ENCODE peak calls at places on chromosomes 16 and 17, in five cellular contexts. One of them, this sample, is unnamed. For H3K4me1 and H3K9me3, the result is how much of the 10 kb centered on the place peaks cover.

GRCh38 chr17:75876938-75877751 is 1.2 kb downstream of the TRIM47 start:
- DNase-seq in suprapubic skin: peak
- DNase-seq in spleen: peak
- DNase-seq in H1: no peak
- DNase-seq in testis: peak
- DNase-seq in this sample: peak

GRCh38 chr16:48082516-48082915 is 73.3 kb downstream of the ABCC12 start:
- DNase-seq in suprapubic skin: no peak
- DNase-seq in spleen: no peak
- DNase-seq in H1: no peak
- DNase-seq in testis: no peak
- DNase-seq in this sample: no peak

GRCh38 chr16:73053379-73054130 is 5.6 kb upstream of the ZFHX3 start:
- DNase-seq in suprapubic skin: no peak
- DNase-seq in spleen: no peak
- DNase-seq in H1: no peak
- DNase-seq in testis: no peak
- DNase-seq in this sample: no peak

GRCh38 chr17:6508519-6509294 is 47.6 kb downstream of the PITPNM3 start:
- DNase-seq in suprapubic skin: peak
- DNase-seq in spleen: no peak
- DNase-seq in H1: no peak
- DNase-seq in testis: no peak
- DNase-seq in this sample: no peak

GRCh38 chr16:80197790-80198201 is 343.0 kb upstream of the DYNLRB2 start:
- DNase-seq in suprapubic skin: no peak
- DNase-seq in spleen: no peak
- DNase-seq in H1: no peak
- DNase-seq in testis: no peak
- DNase-seq in this sample: no peak

GRCh38 chr17:78523939-78524655 is 53.1 kb downstream of the DNAH17 start:
- DNase-seq in suprapubic skin: no peak
- DNase-seq in spleen: peak
- DNase-seq in H1: no peak
- DNase-seq in testis: no peak
- DNase-seq in this sample: no peak

GRCh38 chr17:21288581-21289017 is 4.1 kb downstream of the MAP2K3 start:
- DNase-seq in suprapubic skin: no peak
- DNase-seq in spleen: no peak
- DNase-seq in H1: no peak
- DNase-seq in testis: no peak
- DNase-seq in this sample: no peak

GRCh38 chr17:82977586-82977985 is 101.8 kb upstream of the METRNL start:
- DNase-seq in suprapubic skin: no peak
- DNase-seq in spleen: no peak
- DNase-seq in H1: no peak
- DNase-seq in testis: no peak
- DNase-seq in this sample: no peak

GRCh38 chr17:43787728-43788127 is 7.5 kb downstream of the CFAP97D1 start:
- DNase-seq in suprapubic skin: no peak
- DNase-seq in spleen: no peak
- DNase-seq in H1: no peak
- DNase-seq in testis: no peak
- DNase-seq in this sample: no peak

GRCh38 chr17:67139784-67140665 is 95.7 kb downstream of the CACNG1 start:
- DNase-seq in suprapubic skin: no peak
- DNase-seq in spleen: no peak
- DNase-seq in H1: no peak
- DNase-seq in testis: peak
- DNase-seq in this sample: no peak

GRCh38 chr17:61647044-61647443 is 56.0 kb upstream of the NACA2 start:
- DNase-seq in suprapubic skin: no peak
- DNase-seq in spleen: no peak
- DNase-seq in H1: no peak
- DNase-seq in testis: no peak
- DNase-seq in this sample: no peak

GRCh38 chr17:20966869-20967268 is 75.9 kb downstream of the USP22 start:
- DNase-seq in suprapubic skin: no peak
- DNase-seq in spleen: no peak
- DNase-seq in H1: no peak
- DNase-seq in testis: no peak
- DNase-seq in this sample: no peak

GRCh38 chr17:42345396-42346078 is 42.7 kb downstream of the STAT3 start:
- DNase-seq in suprapubic skin: no peak
- DNase-seq in spleen: no peak
- DNase-seq in H1: no peak
- DNase-seq in testis: no peak
- DNase-seq in this sample: no peak

GRCh38 chr17:36721560-36722120 is 120.3 kb downstream of the MRM1 start:
- DNase-seq in suprapubic skin: no peak
- DNase-seq in spleen: no peak
- DNase-seq in H1: no peak
- DNase-seq in testis: no peak
- DNase-seq in this sample: no peak

GRCh38 chr16:11665071-11665491 is 3.2 kb upstream of the SNN start:
- DNase-seq in suprapubic skin: no peak
- DNase-seq in spleen: peak
- DNase-seq in H1: no peak
- DNase-seq in testis: no peak
- DNase-seq in this sample: no peak

GRCh38 chr16:67961551-67961957 is 6.9 kb downstream of the SLC12A4 start:
- DNase-seq in suprapubic skin: no peak
- DNase-seq in spleen: no peak
- DNase-seq in H1: no peak
- DNase-seq in testis: no peak
- DNase-seq in this sample: no peak

GRCh38 chr17:57271821-57272220 is 15.5 kb downstream of the MSI2 start:
- DNase-seq in suprapubic skin: peak
- DNase-seq in spleen: no peak
- DNase-seq in H1: no peak
- DNase-seq in testis: no peak
- DNase-seq in this sample: no peak

GRCh38 chr17:2176484-2177175 is 121.7 kb downstream of the HIC1 start:
- DNase-seq in suprapubic skin: no peak
- DNase-seq in spleen: no peak
- DNase-seq in H1: no peak
- DNase-seq in testis: no peak
- DNase-seq in this sample: peak

GRCh38 chr16:11245988-11246387 is 10.0 kb downstream of the SOCS1 start:
- DNase-seq in suprapubic skin: no peak
- DNase-seq in spleen: no peak
- DNase-seq in H1: no peak
- DNase-seq in testis: no peak
- DNase-seq in this sample: no peak

GRCh38 chr16:80167657-80168056 is 373.1 kb upstream of the DYNLRB2 start:
- DNase-seq in suprapubic skin: no peak
- DNase-seq in spleen: no peak
- DNase-seq in H1: no peak
- DNase-seq in testis: no peak
- DNase-seq in this sample: no peak

GRCh38 chr17:42817866-42818265 is 6.2 kb downstream of the BECN1 start:
- DNase-seq in suprapubic skin: no peak
- DNase-seq in spleen: no peak
- DNase-seq in H1: no peak
- DNase-seq in testis: no peak
- DNase-seq in this sample: no peak

GRCh38 chr17:37476431-37477130 is 13.1 kb upstream of the DUSP14 start:
- DNase-seq in suprapubic skin: no peak
- DNase-seq in spleen: no peak
- DNase-seq in H1: no peak
- DNase-seq in testis: no peak
- DNase-seq in this sample: no peak

GRCh38 chr17:30332057-30332542 is 1.8 kb downstream of the TMIGD1 start:
- DNase-seq in suprapubic skin: no peak
- DNase-seq in spleen: no peak
- DNase-seq in H1: no peak
- DNase-seq in testis: no peak
- DNase-seq in this sample: no peak

GRCh38 chr17:77228224-77229215 is 87.8 kb downstream of the SEC14L1 start:
- DNase-seq in suprapubic skin: no peak
- DNase-seq in spleen: peak
- DNase-seq in H1: no peak
- DNase-seq in testis: no peak
- DNase-seq in this sample: no peak

GRCh38 chr16:5056347-5056746 is 9.4 kb downstream of the C16orf89 start:
- DNase-seq in suprapubic skin: no peak
- DNase-seq in spleen: peak
- DNase-seq in H1: no peak
- DNase-seq in testis: peak
- DNase-seq in this sample: no peak

GRCh38 chr16:19886061-19886792 is 1.6 kb upstream of the GPRC5B start:
- DNase-seq in suprapubic skin: peak
- DNase-seq in spleen: peak
- DNase-seq in H1: peak
- DNase-seq in testis: peak
- DNase-seq in this sample: peak

GRCh38 chr16:19885456-19886060 is 910 bp upstream of the GPRC5B start:
- DNase-seq in suprapubic skin: no peak
- DNase-seq in spleen: peak
- DNase-seq in H1: no peak
- DNase-seq in testis: peak
- DNase-seq in this sample: peak

GRCh38 chr16:19884021-19884485 is 595 bp downstream of the GPRC5B start:
- DNase-seq in suprapubic skin: no peak
- DNase-seq in spleen: peak
- DNase-seq in H1: no peak
- DNase-seq in testis: peak
- DNase-seq in this sample: peak

GRCh38 chr16:19883296-19883951 is 1.2 kb downstream of the GPRC5B start:
- DNase-seq in suprapubic skin: no peak
- DNase-seq in spleen: no peak
- DNase-seq in H1: no peak
- DNase-seq in testis: peak
- DNase-seq in this sample: peak

GRCh38 chr16:19884611-19885455 is at the start of gene GPRC5B:
- DNase-seq in suprapubic skin: no peak
- DNase-seq in spleen: peak
- DNase-seq in H1: no peak
- DNase-seq in testis: peak
- DNase-seq in this sample: peak
- TF ChIP-seq POLR2A in suprapubic skin: no peak
- TF ChIP-seq POLR2A in spleen: no peak
- TF ChIP-seq POLR2A in H1: no peak
- TF ChIP-seq POLR2A in testis: no peak
- TF ChIP-seq POLR2A in this sample: peak

DNA sequence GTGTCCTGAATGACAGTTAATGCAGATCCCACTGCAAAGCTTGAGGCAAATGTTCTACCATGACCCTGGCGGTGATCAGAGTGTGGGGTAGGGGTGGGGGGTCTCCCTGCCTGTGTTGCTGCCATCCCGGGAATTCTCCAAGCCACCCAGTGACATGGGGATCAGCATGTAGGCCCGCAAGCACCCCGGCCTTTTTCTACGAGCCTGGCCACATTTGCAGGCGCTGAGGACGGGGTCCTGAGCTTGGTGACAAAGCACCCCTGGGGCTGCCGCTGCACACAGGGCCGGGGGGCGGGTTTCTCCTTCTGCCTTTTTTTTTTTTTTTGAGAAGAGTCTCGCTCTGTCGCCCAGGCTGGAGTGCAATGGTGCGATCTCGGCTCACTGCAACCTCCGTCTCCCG is 35.8 kb downstream of the SLC7A5 start:
- DNase-seq in suprapubic skin: no peak
- DNase-seq in spleen: no peak
- DNase-seq in H1: no peak
- DNase-seq in testis: no peak
- DNase-seq in this sample: no peak
- H3K4me1 ChIP-seq in suprapubic skin: under half
- H3K4me1 ChIP-seq in spleen: under half
- H3K4me1 ChIP-seq in H1: under half
- H3K4me1 ChIP-seq in testis: under half
- H3K4me1 ChIP-seq in this sample: under half

GRCh38 chr16:35140293-35140986 is 1681.0 kb downstream of the TP53TG3F start:
- DNase-seq in suprapubic skin: no peak
- DNase-seq in spleen: peak
- DNase-seq in H1: no peak
- DNase-seq in testis: no peak
- DNase-seq in this sample: no peak

GRCh38 chr16:35142147-35142808 is 1682.9 kb downstream of the TP53TG3F start:
- DNase-seq in suprapubic skin: no peak
- DNase-seq in spleen: no peak
- DNase-seq in H1: no peak
- DNase-seq in testis: no peak
- DNase-seq in this sample: no peak

GRCh38 chr16:35144212-35144932 is 1685.0 kb downstream of the TP53TG3F start:
- DNase-seq in suprapubic skin: no peak
- DNase-seq in spleen: peak
- DNase-seq in H1: no peak
- DNase-seq in testis: no peak
- DNase-seq in this sample: no peak

GRCh38 chr16:35142809-35143192 is 1683.4 kb downstream of the TP53TG3F start:
- DNase-seq in suprapubic skin: no peak
- DNase-seq in spleen: no peak
- DNase-seq in H1: no peak
- DNase-seq in testis: no peak
- DNase-seq in this sample: no peak

DNA sequence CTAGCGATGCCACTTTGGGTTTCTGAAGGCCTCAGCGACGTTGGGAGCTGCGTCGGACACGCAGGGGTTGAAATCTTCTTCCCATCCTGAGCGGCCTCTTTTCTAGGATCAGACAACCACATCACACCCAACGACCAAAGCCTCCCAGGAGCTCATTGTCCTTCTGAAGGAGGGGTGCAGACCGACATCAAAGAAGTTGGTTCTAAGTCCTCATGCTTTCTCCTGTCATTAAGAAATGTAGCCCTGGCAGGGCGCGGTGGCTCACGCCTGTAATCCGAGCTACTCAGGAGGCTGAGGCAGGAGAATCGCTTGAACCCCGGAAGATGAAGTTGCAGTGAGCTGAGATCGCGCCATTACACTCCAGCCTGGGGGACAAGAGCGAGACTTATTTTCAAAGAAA is 1681.9 kb downstream of the TP53TG3F start:
- DNase-seq in suprapubic skin: no peak
- DNase-seq in spleen: no peak
- DNase-seq in H1: no peak
- DNase-seq in testis: no peak
- DNase-seq in this sample: no peak
- H3K9me3 ChIP-seq in suprapubic skin: under half
- H3K9me3 ChIP-seq in spleen: under half
- H3K9me3 ChIP-seq in H1: half or more
- H3K9me3 ChIP-seq in testis: under half
- H3K9me3 ChIP-seq in this sample: under half

GRCh38 chr17:50190278-50191069 is 11.0 kb downstream of the COL1A1 start:
- DNase-seq in suprapubic skin: no peak
- DNase-seq in spleen: no peak
- DNase-seq in H1: no peak
- DNase-seq in testis: no peak
- DNase-seq in this sample: no peak

GRCh38 chr17:50192116-50192872 is 9.1 kb downstream of the COL1A1 start:
- DNase-seq in suprapubic skin: no peak
- DNase-seq in spleen: no peak
- DNase-seq in H1: no peak
- DNase-seq in testis: no peak
- DNase-seq in this sample: no peak

GRCh38 chr17:50191070-50192045 is 10.1 kb downstream of the COL1A1 start:
- DNase-seq in suprapubic skin: no peak
- DNase-seq in spleen: no peak
- DNase-seq in H1: no peak
- DNase-seq in testis: no peak
- DNase-seq in this sample: no peak

GRCh38 chr17:50194441-50195195 is 6.8 kb downstream of the COL1A1 start:
- DNase-seq in suprapubic skin: no peak
- DNase-seq in spleen: no peak
- DNase-seq in H1: no peak
- DNase-seq in testis: no peak
- DNase-seq in this sample: no peak

GRCh38 chr17:50192873-50193274 is 8.6 kb downstream of the COL1A1 start:
- DNase-seq in suprapubic skin: no peak
- DNase-seq in spleen: no peak
- DNase-seq in H1: no peak
- DNase-seq in testis: no peak
- DNase-seq in this sample: no peak
- TF ChIP-seq POLR2A in suprapubic skin: no peak
- TF ChIP-seq POLR2A in spleen: no peak
- TF ChIP-seq POLR2A in H1: no peak
- TF ChIP-seq POLR2A in testis: no peak
- TF ChIP-seq POLR2A in this sample: no peak

This sample was measured in uterus.